ENCODE peak calls at places on chromosomes 7 and 10, in ten cellular contexts. C, K, A, R, U, J, W, H, Q and O are unnamed samples.

GRCh38 chr10:7438196-7438986 is 27.6 kb upstream of the SFMBT2 start:
- DNase-seq in Q (peak; percentile 4), J (no peak), A (no peak), W (no peak), U (no peak), K (peak; percentile 24), H (no peak), R (peak; percentile 16), C (no peak), O (no peak)

GRCh38 chr10:31739759-31740158 is 188.9 kb downstream of the ARHGAP12 start:
- DNase-seq in K (peak; percentile 31), U (no peak), C (no peak), A (no peak), R (no peak), Q (no peak), W (no peak), J (no peak), H (peak; percentile 33), O (no peak)

GRCh38 chr7:50970092-50970491 is 187.4 kb upstream of the GRB10 start:
- DNase-seq in C (no peak), K (no peak), H (no peak), Q (no peak), W (no peak), A (no peak), R (no peak), J (no peak), U (no peak), O (no peak)

GRCh38 chr10:42961156-42961589 is 115.7 kb upstream of the RET start:
- DNase-seq in J (no peak), C (no peak), Q (no peak), K (no peak), H (no peak), U (no peak), R (no peak), W (no peak), A (no peak), O (no peak)

GRCh38 chr7:100962537-100962936 is 6.8 kb upstream of the MUC12 start:
- DNase-seq in K (no peak), R (no peak), J (no peak), W (no peak), Q (no peak), U (no peak), A (no peak), H (no peak), C (no peak), O (no peak)

GRCh38 chr7:155751409-155751808 is 60.9 kb downstream of the SHH start:
- DNase-seq in H (no peak), J (no peak), W (no peak), K (no peak), R (no peak), U (no peak), A (no peak), C (no peak), Q (no peak), O (no peak)

GRCh38 chr7:508461-509170 is 11.0 kb downstream of the PDGFA start:
- DNase-seq in A (no peak), R (no peak), Q (no peak), C (peak; percentile 14), H (no peak), U (no peak), W (no peak), J (no peak), K (no peak), O (no peak)

GRCh38 chr10:30565449-30565848 is 64.1 kb downstream of the LYZL2 start:
- DNase-seq in Q (no peak), K (no peak), J (no peak), U (no peak), W (no peak), C (no peak), H (no peak), A (no peak), R (no peak), O (no peak)

GRCh38 chr10:117342638-117343037 is 32.6 kb downstream of the PDZD8 start:
- DNase-seq in Q (no peak), W (no peak), H (no peak), A (no peak), J (no peak), U (no peak), R (no peak), K (peak; percentile 10), C (no peak), O (no peak)

GRCh38 chr10:88852327-88852726 is 683 bp upstream of the ANKRD22 start:
- DNase-seq in Q (no peak), H (no peak), A (no peak), C (no peak), W (no peak), R (no peak), U (no peak), J (no peak), K (no peak), O (no peak)

GRCh38 chr10:79063071-79063491 is 5.7 kb upstream of the ZMIZ1 start:
- DNase-seq in R (no peak), A (no peak), J (no peak), W (no peak), C (peak; percentile 24), U (no peak), K (no peak), Q (no peak), H (no peak), O (no peak)

GRCh38 chr7:30330134-30331111 is 46.0 kb downstream of the ZNRF2 start:
- DNase-seq in R (no peak), A (no peak), H (peak; percentile 58), Q (no peak), J (no peak), W (no peak), U (no peak), C (no peak), K (no peak), O (no peak)